ENCODE peak calls at places on chromosomes 16 and 17, in six cellular contexts. One of them, this sample, is unnamed.
A peak's percentile ranks its signal among the peaks of the same experiment; 100 is the strongest.

GRCh38 chr17:72343911-72344310 is 223.1 kb downstream of the SOX9 start:
- DNase-seq in B cell: no peak
- DNase-seq in kidney epithelial cell: no peak
- DNase-seq in neural crest cell: no peak
- DNase-seq in stomach: no peak
- DNase-seq in GM12865: no peak
- DNase-seq in this sample: no peak

GRCh38 chr17:57648720-57649119 is 96.4 kb downstream of the CCDC182 start:
- DNase-seq in B cell: no peak
- DNase-seq in kidney epithelial cell: no peak
- DNase-seq in stomach: no peak
- DNase-seq in GM12865: no peak
- DNase-seq in neural crest cell: no peak
- DNase-seq in this sample: no peak

GRCh38 chr16:67504190-67505021 is 21.1 kb upstream of the AGRP start:
- DNase-seq in GM12865: peak; percentile 72
- DNase-seq in stomach: no peak
- DNase-seq in neural crest cell: no peak
- DNase-seq in B cell: no peak
- DNase-seq in kidney epithelial cell: no peak
- DNase-seq in this sample: no peak

GRCh38 chr16:85444879-85445778 is 168.0 kb upstream of the GSE1 start:
- DNase-seq in kidney epithelial cell: no peak
- DNase-seq in stomach: peak; percentile 56
- DNase-seq in B cell: no peak
- DNase-seq in neural crest cell: no peak
- DNase-seq in GM12865: no peak
- DNase-seq in this sample: no peak

GRCh38 chr16:19044781-19045180 is 22.6 kb upstream of the COQ7 start:
- DNase-seq in neural crest cell: no peak
- DNase-seq in stomach: no peak
- DNase-seq in kidney epithelial cell: no peak
- DNase-seq in B cell: no peak
- DNase-seq in GM12865: no peak
- DNase-seq in this sample: no peak

GRCh38 chr17:17186051-17186450 is 20.1 kb downstream of the PLD6 start:
- DNase-seq in stomach: peak; percentile 29
- DNase-seq in GM12865: peak; percentile 75
- DNase-seq in neural crest cell: no peak
- DNase-seq in B cell: no peak
- DNase-seq in kidney epithelial cell: no peak
- DNase-seq in this sample: no peak

GRCh38 chr16:90020838-90021382 is 1.7 kb upstream of the DBNDD1 start:
- DNase-seq in B cell: no peak
- DNase-seq in GM12865: peak; percentile 24
- DNase-seq in neural crest cell: no peak
- DNase-seq in kidney epithelial cell: no peak
- DNase-seq in stomach: no peak
- DNase-seq in this sample: no peak

GRCh38 chr16:72763927-72764628 is 283.9 kb downstream of the ZFHX3 start:
- DNase-seq in neural crest cell: no peak
- DNase-seq in stomach: no peak
- DNase-seq in kidney epithelial cell: no peak
- DNase-seq in B cell: no peak
- DNase-seq in GM12865: peak; percentile 20
- DNase-seq in this sample: no peak

GRCh38 chr17:16491703-16492612 is at the start of gene LRRC75A:
- DNase-seq in GM12865: peak; percentile 44
- DNase-seq in kidney epithelial cell: no peak
- DNase-seq in neural crest cell: peak; percentile 63
- DNase-seq in B cell: peak; percentile 95
- DNase-seq in stomach: peak; percentile 59
- DNase-seq in this sample: peak; percentile 60

GRCh38 chr17:40485851-40486512 is 15.4 kb downstream of the TNS4 start:
- DNase-seq in kidney epithelial cell: peak; percentile 99
- DNase-seq in neural crest cell: no peak
- DNase-seq in stomach: no peak
- DNase-seq in GM12865: no peak
- DNase-seq in B cell: no peak
- DNase-seq in this sample: no peak

DNA sequence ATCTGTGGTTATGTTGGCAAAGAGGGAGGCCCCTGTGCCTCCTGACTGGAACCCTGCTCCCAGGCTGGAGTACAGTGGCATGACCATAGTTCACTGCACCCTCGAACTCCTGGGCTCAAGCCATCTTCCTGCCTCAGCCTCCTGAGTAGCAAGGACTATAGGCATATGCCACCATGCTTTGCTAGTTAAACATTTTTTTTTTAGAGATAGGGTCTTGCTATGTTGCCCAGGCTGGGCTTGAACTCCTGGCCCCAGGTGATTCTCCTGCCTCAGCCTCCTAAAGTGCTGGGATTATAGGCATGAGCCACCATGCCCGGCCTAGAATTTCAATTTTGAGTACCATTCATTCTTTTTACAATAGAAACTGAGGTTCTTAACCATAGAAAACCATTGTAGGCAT is 21.2 kb upstream of the ITGB3 start:
- DNase-seq in kidney epithelial cell: no peak
- DNase-seq in B cell: no peak
- DNase-seq in GM12865: no peak
- DNase-seq in stomach: no peak
- DNase-seq in neural crest cell: no peak
- DNase-seq in this sample: no peak
- TF ChIP-seq CTCF in kidney epithelial cell: no peak
- TF ChIP-seq CTCF in B cell: no peak
- TF ChIP-seq CTCF in GM12865: no peak
- TF ChIP-seq CTCF in stomach: no peak
- TF ChIP-seq CTCF in neural crest cell: no peak
- TF ChIP-seq CTCF in this sample: no peak

DNA sequence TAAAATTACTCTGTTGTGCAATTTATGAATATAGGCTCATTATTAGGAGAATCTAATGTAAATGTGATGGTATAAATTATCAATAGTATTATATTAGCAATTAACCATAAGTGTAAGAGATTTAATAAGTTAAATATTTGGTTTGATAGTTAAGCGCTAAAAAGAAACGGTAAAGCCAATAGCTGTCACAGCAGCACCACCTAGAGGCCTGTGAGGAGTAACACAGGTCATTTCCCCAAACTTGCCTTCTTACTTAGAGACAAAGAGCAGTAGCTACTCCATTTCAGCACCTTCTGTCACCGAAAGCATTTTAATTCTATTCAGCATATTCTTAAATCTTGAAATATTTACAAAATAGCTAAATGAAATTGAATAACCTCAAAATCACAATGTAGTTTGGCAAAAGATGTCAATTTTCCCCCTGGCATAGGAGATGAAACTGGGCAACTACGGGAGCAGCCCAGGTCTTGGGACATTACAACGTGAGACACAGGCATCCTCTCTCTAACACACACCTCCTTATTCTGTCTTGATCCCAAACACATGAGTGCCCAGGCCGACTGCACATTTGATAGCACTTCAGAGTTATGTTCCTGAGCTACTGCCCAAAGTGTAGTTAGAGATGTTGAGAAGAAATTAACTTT is 14.3 kb upstream of the DYNLRB2 start:
- DNase-seq in stomach: peak; percentile 48
- DNase-seq in kidney epithelial cell: peak; percentile 25
- DNase-seq in B cell: peak; percentile 43
- DNase-seq in GM12865: peak; percentile 77
- DNase-seq in neural crest cell: peak; percentile 58
- DNase-seq in this sample: peak; percentile 30
- TF ChIP-seq CTCF in stomach: no peak
- TF ChIP-seq CTCF in kidney epithelial cell: peak; percentile 84
- TF ChIP-seq CTCF in B cell: peak; percentile 94
- TF ChIP-seq CTCF in GM12865: peak; percentile 88
- TF ChIP-seq CTCF in neural crest cell: peak; percentile 95
- TF ChIP-seq CTCF in this sample: peak; percentile 95

GRCh38 chr16:4249546-4249945 is 7.7 kb upstream of the SRL start:
- DNase-seq in kidney epithelial cell: no peak
- DNase-seq in neural crest cell: no peak
- DNase-seq in stomach: no peak
- DNase-seq in B cell: no peak
- DNase-seq in GM12865: no peak
- DNase-seq in this sample: no peak
- TF ChIP-seq CTCF in kidney epithelial cell: no peak
- TF ChIP-seq CTCF in neural crest cell: no peak
- TF ChIP-seq CTCF in stomach: no peak
- TF ChIP-seq CTCF in B cell: no peak
- TF ChIP-seq CTCF in GM12865: no peak
- TF ChIP-seq CTCF in this sample: no peak

GRCh38 chr17:75755205-75755901 is 9.6 kb downstream of the GALK1 start:
- DNase-seq in GM12865: no peak
- DNase-seq in stomach: no peak
- DNase-seq in neural crest cell: no peak
- DNase-seq in kidney epithelial cell: no peak
- DNase-seq in B cell: no peak
- DNase-seq in this sample: no peak

GRCh38 chr17:75754378-75755204 is 10.4 kb downstream of the GALK1 start:
- DNase-seq in stomach: no peak
- DNase-seq in neural crest cell: no peak
- DNase-seq in GM12865: no peak
- DNase-seq in kidney epithelial cell: no peak
- DNase-seq in B cell: no peak
- DNase-seq in this sample: no peak

GRCh38 chr17:75753193-75753513 is 11.8 kb downstream of the GALK1 start:
- DNase-seq in stomach: no peak
- DNase-seq in B cell: no peak
- DNase-seq in kidney epithelial cell: no peak
- DNase-seq in GM12865: no peak
- DNase-seq in neural crest cell: no peak
- DNase-seq in this sample: no peak

GRCh38 chr17:75752405-75753192 is 12.4 kb downstream of the GALK1 start:
- DNase-seq in GM12865: peak; percentile 37
- DNase-seq in stomach: no peak
- DNase-seq in kidney epithelial cell: no peak
- DNase-seq in B cell: no peak
- DNase-seq in neural crest cell: no peak
- DNase-seq in this sample: no peak

GRCh38 chr17:75753514-75754377 is 11.2 kb downstream of the GALK1 start:
- DNase-seq in GM12865: peak; percentile 85
- DNase-seq in B cell: peak; percentile 95
- DNase-seq in kidney epithelial cell: no peak
- DNase-seq in stomach: peak; percentile 51
- DNase-seq in neural crest cell: peak; percentile 62
- DNase-seq in this sample: peak; percentile 56
- TF ChIP-seq CTCF in GM12865: peak; percentile 81
- TF ChIP-seq CTCF in B cell: peak; percentile 76
- TF ChIP-seq CTCF in kidney epithelial cell: peak; percentile 28
- TF ChIP-seq CTCF in stomach: no peak
- TF ChIP-seq CTCF in neural crest cell: peak; percentile 65
- TF ChIP-seq CTCF in this sample: peak; percentile 77

This sample was measured in progenitor cell of endocrine pancreas.